ENCODE peak calls at places on chromosomes 7 and 10, in seven cellular contexts. F is fibroblast of lung, I is mammary epithelial cell, N is PC-9, P is K562, D is GM23248, R is GM23338. B is an unnamed sample.

GRCh38 chr10:11838298-11838852 is 15.2 kb downstream of the PROSER2 start:
- DNase-seq in F (no peak), I (peak; percentile 18), N (no peak), D (no peak), R (no peak), P (no peak), B (no peak)

GRCh38 chr7:107138696-107139420 is 29.9 kb upstream of the HBP1 start:
- DNase-seq in R (no peak), N (no peak), I (no peak), P (no peak), F (no peak), D (no peak), B (no peak)

GRCh38 chr7:11665381-11665780 is 166.6 kb downstream of the THSD7A start:
- DNase-seq in N (no peak), R (no peak), P (no peak), D (no peak), I (no peak), F (peak; percentile 21), B (no peak)

GRCh38 chr7:132759482-132760240 is 183.4 kb upstream of the PLXNA4 start:
- DNase-seq in F (no peak), I (no peak), D (no peak), P (no peak), N (peak; percentile 64), R (no peak), B (no peak)

GRCh38 chr10:99872367-99873162 is 90.1 kb downstream of the ABCC2 start:
- DNase-seq in R (no peak), F (no peak), P (no peak), D (peak; percentile 42), N (no peak), I (peak; percentile 18), B (no peak)

GRCh38 chr7:135441791-135442190 is 68.1 kb downstream of the CNOT4 start:
- DNase-seq in R (no peak), D (peak; percentile 36), N (peak; percentile 63), P (no peak), F (peak; percentile 26), I (peak; percentile 75), B (peak; percentile 23)

GRCh38 chr10:117536862-117537435 is 5.6 kb upstream of the EMX2 start:
- DNase-seq in D (no peak), F (no peak), I (no peak), P (no peak), N (no peak), R (peak; percentile 76), B (no peak)

GRCh38 chr7:26307226-26307625 is 15.6 kb downstream of the SNX10 start:
- DNase-seq in N (peak; percentile 65), I (peak; percentile 17), P (peak; percentile 28), D (peak; percentile 73), R (no peak), F (peak; percentile 56), B (no peak)

GRCh38 chr7:117164578-117164977 is 158.3 kb downstream of the WNT2 start:
- DNase-seq in I (peak; percentile 46), P (no peak), D (peak; percentile 91), F (peak; percentile 64), N (no peak), R (no peak), B (no peak)

GRCh38 chr7:5567810-5568209 is 144.2 kb upstream of the TNRC18 start:
- DNase-seq in N (no peak), I (no peak), F (no peak), D (no peak), P (no peak), R (peak; percentile 50), B (no peak)

GRCh38 chr10:71761105-71761511 is 12.2 kb downstream of the VSIR start:
- DNase-seq in N (no peak), I (peak; percentile 82), P (no peak), D (no peak), F (no peak), R (no peak), B (no peak)

GRCh38 chr10:86962136-86962980 is 4.0 kb downstream of the SNCG start:
- DNase-seq in P (no peak), N (no peak), I (no peak), R (no peak), D (no peak), F (no peak), B (no peak)

GRCh38 chr7:8435597-8436243 is 2.3 kb downstream of the NXPH1 start:
- DNase-seq in N (no peak), P (no peak), F (no peak), R (peak; percentile 30), D (no peak), I (no peak), B (no peak)
- TF ChIP-seq EZH2 in N (no peak), P (no peak), F (no peak), R (peak; percentile 94), D (no peak), I (no peak), B (no peak)

GRCh38 chr10:58820862-58821559 is 308.3 kb downstream of the BICC1 start:
- DNase-seq in N (peak; percentile 92), R (no peak), I (peak; percentile 57), D (peak; percentile 74), F (peak; percentile 72), P (no peak), B (no peak)

GRCh38 chr10:58823983-58824382 is 311.3 kb downstream of the BICC1 start:
- DNase-seq in R (no peak), N (no peak), P (no peak), F (no peak), I (no peak), D (no peak), B (no peak)

GRCh38 chr10:58818889-58819288 is 306.2 kb downstream of the BICC1 start:
- DNase-seq in N (peak; percentile 64), D (peak; percentile 32), F (peak; percentile 96), R (no peak), P (no peak), I (peak; percentile 20), B (no peak)

GRCh38 chr10:58817499-58817898 is 304.8 kb downstream of the BICC1 start:
- DNase-seq in F (peak; percentile 62), R (no peak), N (no peak), P (no peak), D (no peak), I (no peak), B (no peak)

DNA sequence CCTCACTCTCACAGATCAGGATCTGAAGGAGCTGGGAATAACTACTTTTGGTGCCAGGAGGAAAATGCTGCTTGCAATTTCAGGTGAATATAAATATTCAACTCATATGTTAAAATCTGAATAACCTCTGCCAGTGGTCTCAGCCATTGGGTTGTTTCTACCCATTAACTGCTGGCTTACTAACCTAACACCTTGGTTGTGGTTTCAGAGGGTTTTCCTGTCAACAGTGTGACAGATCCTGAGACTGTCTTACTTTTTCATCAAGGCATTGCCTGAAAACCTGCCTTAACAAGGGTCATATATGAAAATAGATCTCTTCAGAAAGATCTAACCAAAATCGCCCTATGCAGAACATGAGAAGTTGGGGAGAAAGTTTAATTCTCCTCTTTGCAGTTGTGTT is 307.7 kb downstream of the BICC1 start:
- DNase-seq in R (no peak), F (no peak), N (no peak), P (no peak), I (no peak), D (no peak), B (no peak)
- TF ChIP-seq EZH2 in R (no peak), F (no peak), N (no peak), P (no peak), I (no peak), D (no peak), B (no peak)

GRCh38 chr10:46284286-46285229 is 2.2 kb upstream of the ANTXRL start:
- DNase-seq in I (peak; percentile 73), R (peak; percentile 76), P (peak; percentile 98), F (peak; percentile 56), N (peak; percentile 77), D (peak; percentile 92), B (peak; percentile 26)
- TF ChIP-seq EZH2 in I (no peak), R (no peak), P (no peak), F (no peak), N (no peak), D (no peak), B (no peak)

GRCh38 chr7:155509025-155509724 is 37.2 kb downstream of the CNPY1 start:
- DNase-seq in P (no peak), D (no peak), F (no peak), R (peak; percentile 71), I (no peak), N (no peak), B (no peak)
- TF ChIP-seq EZH2 in P (no peak), D (no peak), F (no peak), R (peak; percentile 84), I (peak; percentile 45), N (no peak), B (no peak)

GRCh38 chr7:150958071-150958552 is 20.0 kb downstream of the KCNH2 start:
- DNase-seq in N (no peak), R (peak; percentile 79), D (no peak), F (no peak), P (no peak), I (no peak), B (no peak)
- TF ChIP-seq EZH2 in N (no peak), R (no peak), D (peak; percentile 28), F (no peak), P (no peak), I (no peak), B (no peak)

DNA sequence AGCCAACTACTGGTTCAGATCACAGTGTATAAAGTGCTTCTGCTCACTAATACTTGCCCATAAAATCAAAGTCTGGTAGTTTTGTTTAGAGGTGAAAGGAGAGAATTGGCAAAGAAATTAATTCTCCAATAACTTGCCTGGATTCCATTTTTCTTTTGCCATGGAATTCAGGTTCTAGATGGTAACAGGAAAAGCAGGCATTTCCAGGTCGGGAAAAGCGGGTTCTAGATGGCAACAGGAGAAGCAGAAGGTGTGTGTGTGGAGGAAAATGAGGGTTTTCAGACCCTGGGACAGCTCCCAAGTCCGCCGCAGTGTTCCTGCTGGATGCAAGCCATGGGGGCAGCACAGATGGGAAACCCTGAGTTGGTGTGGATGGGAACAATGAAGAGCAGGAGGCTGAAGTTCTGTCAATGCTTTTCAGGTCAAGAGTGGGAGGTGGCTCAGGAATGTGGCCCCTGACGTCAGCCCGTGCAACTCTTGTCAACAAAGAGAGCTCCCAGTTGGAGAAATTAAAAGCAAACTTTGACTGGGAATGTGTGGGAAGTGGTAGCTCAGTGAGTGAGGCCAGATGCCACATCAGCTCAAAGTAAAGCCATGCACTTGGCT is 696.7 kb downstream of the LRMDA start:
- DNase-seq in D (no peak), I (no peak), P (no peak), R (no peak), N (no peak), F (peak; percentile 11), B (no peak)
- TF ChIP-seq EZH2 in D (no peak), I (no peak), P (no peak), R (no peak), N (no peak), F (no peak), B (no peak)

DNA sequence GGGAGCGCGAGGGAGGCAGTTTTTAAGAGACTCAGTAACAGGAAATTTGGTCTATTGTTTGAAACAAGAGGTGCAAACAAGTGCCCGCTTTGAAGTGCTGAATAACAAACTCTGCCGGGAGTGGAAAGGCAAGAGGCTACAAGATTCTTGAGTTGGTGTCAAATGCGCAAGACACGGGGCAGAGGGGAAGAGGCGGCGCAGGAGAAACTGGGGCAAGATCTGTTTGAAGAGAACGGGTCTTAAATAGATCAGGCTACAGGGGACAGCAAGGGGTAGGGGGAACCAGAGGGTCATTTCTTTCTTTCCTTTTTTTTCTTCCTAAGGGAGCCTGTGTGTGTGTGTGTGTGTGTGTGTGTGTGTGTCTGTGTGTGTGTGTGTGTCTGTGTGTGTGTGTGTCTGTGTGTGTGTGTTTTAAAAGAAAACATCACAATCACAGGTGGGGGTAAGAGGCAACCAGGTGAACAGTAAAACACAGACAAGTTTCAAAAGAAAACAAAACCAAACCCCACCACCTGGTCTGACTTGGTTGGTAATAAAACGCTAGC is 13.3 kb upstream of the CUX1 start:
- DNase-seq in R (peak; percentile 83), P (no peak), F (no peak), D (peak; percentile 24), N (no peak), I (peak; percentile 22), B (no peak)
- TF ChIP-seq EZH2 in R (no peak), P (no peak), F (no peak), D (no peak), N (no peak), I (no peak), B (no peak)

GRCh38 chr10:69569144-69569934 is 3.9 kb downstream of the NEUROG3 start:
- DNase-seq in P (no peak), I (no peak), D (no peak), R (peak; percentile 73), N (peak; percentile 18), F (no peak), B (no peak)
- TF ChIP-seq EZH2 in P (no peak), I (peak; percentile 82), D (peak; percentile 12), R (peak; percentile 84), N (no peak), F (no peak), B (no peak)

B was measured in HCT116.